ENCODE peak calls at places on chromosomes 11 and 22, in six cellular contexts. Q is H9, F is HFFc6, G is lower lobe of right lung, E is fibroblast of lung, R is RWPE1. Z is an unnamed sample.

GRCh38 chr11:87460269-87460668 is 422.5 kb downstream of the TMEM135 start:
- DNase-seq in Q (no peak), F (no peak), G (no peak), E (no peak), R (no peak), Z (no peak)

GRCh38 chr11:60809691-60810090 is 24.6 kb downstream of the MS4A10 start:
- DNase-seq in Q (no peak), F (no peak), G (no peak), E (no peak), R (no peak), Z (no peak)

GRCh38 chr11:69640260-69640994 is 529 bp upstream of the CCND1 start:
- DNase-seq in Q (peak; percentile 31), F (peak; percentile 63), G (no peak), E (no peak), R (no peak), Z (no peak)

GRCh38 chr11:23336961-23337360 is 476.7 kb upstream of the CCDC179 start:
- DNase-seq in Q (no peak), F (peak; percentile 10), G (no peak), E (peak; percentile 55), R (no peak), Z (no peak)

GRCh38 chr22:47615051-47615450 is 852.6 kb downstream of the TBC1D22A start:
- DNase-seq in Q (peak; percentile 20), F (no peak), G (no peak), E (no peak), R (no peak), Z (no peak)

GRCh38 chr11:99683933-99684332 is 663.2 kb downstream of the CNTN5 start:
- DNase-seq in Q (no peak), F (no peak), G (no peak), E (no peak), R (no peak), Z (no peak)

GRCh38 chr22:21937041-21937820 is 15.4 kb downstream of the PPM1F start:
- DNase-seq in Q (no peak), F (no peak), G (peak; percentile 69), E (no peak), R (no peak), Z (no peak)

GRCh38 chr11:2295971-2296912 is 5.5 kb downstream of the C11orf21 start:
- DNase-seq in Q (peak; percentile 18), F (no peak), G (no peak), E (no peak), R (no peak), Z (peak; percentile 9)

GRCh38 chr11:32437406-32438345 is 2.3 kb upstream of the WT1 start:
- DNase-seq in Q (peak; percentile 83), F (no peak), G (no peak), E (no peak), R (no peak), Z (no peak)

GRCh38 chr22:47628477-47629272 is 866.2 kb downstream of the TBC1D22A start:
- DNase-seq in Q (peak; percentile 1), F (no peak), G (no peak), E (no peak), R (no peak), Z (no peak)

GRCh38 chr11:34053161-34053686 is 1.7 kb downstream of the CAPRIN1 start:
- DNase-seq in Q (peak; percentile 55), F (peak; percentile 61), G (peak; percentile 87), E (peak; percentile 77), R (peak; percentile 71), Z (peak; percentile 68)

GRCh38 chr11:87422566-87422965 is 384.8 kb downstream of the TMEM135 start:
- DNase-seq in Q (no peak), F (peak; percentile 26), G (no peak), E (peak; percentile 47), R (peak; percentile 60), Z (no peak)

GRCh38 chr22:30968015-30968923 is at the start of gene MORC2:
- DNase-seq in Q (peak; percentile 86), F (no peak), G (peak; percentile 86), E (peak; percentile 55), R (peak; percentile 27), Z (no peak)

GRCh38 chr11:62810748-62811147 is 5.5 kb upstream of the NXF1 start:
- DNase-seq in Q (no peak), F (no peak), G (no peak), E (no peak), R (no peak), Z (no peak)

GRCh38 chr11:77883775-77884174 is 62.8 kb downstream of the AAMDC start:
- DNase-seq in Q (no peak), F (no peak), G (no peak), E (peak; percentile 82), R (no peak), Z (no peak)

GRCh38 chr11:108774037-108774436 is 109.2 kb downstream of the DDX10 start:
- DNase-seq in Q (no peak), F (no peak), G (no peak), E (no peak), R (no peak), Z (no peak)

GRCh38 chr11:107018274-107018901 is at the start of gene GUCY1A2:
- DNase-seq in Q (peak; percentile 59), F (no peak), G (peak; percentile 42), E (peak; percentile 37), R (no peak), Z (no peak)

GRCh38 chr11:96254087-96254486 is 88.9 kb downstream of the MAML2 start:
- DNase-seq in Q (no peak), F (no peak), G (no peak), E (peak; percentile 90), R (no peak), Z (no peak)

DNA sequence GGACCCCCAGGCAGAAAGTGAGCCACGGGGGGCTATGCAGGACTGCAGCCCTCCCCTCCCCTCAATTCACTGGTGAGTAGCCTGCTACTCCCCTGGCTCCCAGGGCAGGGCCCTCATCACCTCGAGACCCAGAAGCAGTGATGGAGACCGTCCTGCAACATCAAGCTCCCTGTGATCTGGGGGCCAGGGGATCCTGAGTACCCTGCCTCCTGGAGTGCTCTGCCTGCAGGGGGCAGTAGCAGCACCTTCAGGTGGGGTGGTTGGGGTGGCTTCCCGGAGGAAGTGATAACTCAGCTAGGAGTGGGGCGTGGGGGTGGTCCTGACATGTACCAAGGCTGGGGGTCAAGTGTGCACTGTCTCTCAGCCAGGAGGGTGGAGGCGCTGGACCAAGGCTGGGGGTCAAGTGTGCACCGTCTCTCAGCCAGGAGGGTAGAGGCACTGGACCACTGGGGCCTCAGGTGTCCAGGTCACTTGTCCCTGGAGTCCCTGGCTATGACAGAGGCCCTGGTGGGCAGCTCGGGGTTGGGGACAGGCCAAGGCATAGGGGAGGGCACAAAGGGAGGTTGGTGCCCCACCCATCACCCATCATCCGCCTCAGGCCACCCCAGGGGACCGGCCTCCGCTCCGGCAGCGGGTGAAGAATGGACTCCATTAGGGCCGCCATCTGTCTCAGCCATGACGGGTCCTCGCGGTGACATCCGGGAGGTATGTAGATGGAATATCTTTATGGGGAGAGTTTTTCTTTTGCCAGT is 9.4 kb downstream of the RTN4R start:
- DNase-seq in Q (no peak), F (no peak), G (no peak), E (no peak), R (no peak), Z (no peak)
- TF ChIP-seq CTCF in Q (peak; percentile 62), F (peak; percentile 63), G (no peak), E (peak; percentile 36), R (no peak), Z (no peak)

GRCh38 chr11:57777969-57778317 is 16.3 kb downstream of the CTNND1 start:
- DNase-seq in Q (no peak), F (no peak), G (no peak), E (no peak), R (no peak), Z (no peak)

GRCh38 chr11:57778318-57779037 is 16.9 kb downstream of the CTNND1 start:
- DNase-seq in Q (peak; percentile 92), F (peak; percentile 95), G (peak; percentile 93), E (peak; percentile 99), R (peak; percentile 91), Z (no peak)

GRCh38 chr11:57776577-57776976 is 15.0 kb downstream of the CTNND1 start:
- DNase-seq in Q (no peak), F (no peak), G (no peak), E (no peak), R (no peak), Z (no peak)

GRCh38 chr11:57781529-57781943 is 19.9 kb downstream of the CTNND1 start:
- DNase-seq in Q (peak; percentile 91), F (no peak), G (peak; percentile 83), E (no peak), R (peak; percentile 70), Z (no peak)

GRCh38 chr11:57779275-57779674 is 17.7 kb downstream of the CTNND1 start:
- DNase-seq in Q (peak; percentile 81), F (peak; percentile 54), G (no peak), E (peak; percentile 78), R (no peak), Z (no peak)
- TF ChIP-seq CTCF in Q (peak; percentile 7), F (peak; percentile 20), G (no peak), E (no peak), R (no peak), Z (no peak)

DNA sequence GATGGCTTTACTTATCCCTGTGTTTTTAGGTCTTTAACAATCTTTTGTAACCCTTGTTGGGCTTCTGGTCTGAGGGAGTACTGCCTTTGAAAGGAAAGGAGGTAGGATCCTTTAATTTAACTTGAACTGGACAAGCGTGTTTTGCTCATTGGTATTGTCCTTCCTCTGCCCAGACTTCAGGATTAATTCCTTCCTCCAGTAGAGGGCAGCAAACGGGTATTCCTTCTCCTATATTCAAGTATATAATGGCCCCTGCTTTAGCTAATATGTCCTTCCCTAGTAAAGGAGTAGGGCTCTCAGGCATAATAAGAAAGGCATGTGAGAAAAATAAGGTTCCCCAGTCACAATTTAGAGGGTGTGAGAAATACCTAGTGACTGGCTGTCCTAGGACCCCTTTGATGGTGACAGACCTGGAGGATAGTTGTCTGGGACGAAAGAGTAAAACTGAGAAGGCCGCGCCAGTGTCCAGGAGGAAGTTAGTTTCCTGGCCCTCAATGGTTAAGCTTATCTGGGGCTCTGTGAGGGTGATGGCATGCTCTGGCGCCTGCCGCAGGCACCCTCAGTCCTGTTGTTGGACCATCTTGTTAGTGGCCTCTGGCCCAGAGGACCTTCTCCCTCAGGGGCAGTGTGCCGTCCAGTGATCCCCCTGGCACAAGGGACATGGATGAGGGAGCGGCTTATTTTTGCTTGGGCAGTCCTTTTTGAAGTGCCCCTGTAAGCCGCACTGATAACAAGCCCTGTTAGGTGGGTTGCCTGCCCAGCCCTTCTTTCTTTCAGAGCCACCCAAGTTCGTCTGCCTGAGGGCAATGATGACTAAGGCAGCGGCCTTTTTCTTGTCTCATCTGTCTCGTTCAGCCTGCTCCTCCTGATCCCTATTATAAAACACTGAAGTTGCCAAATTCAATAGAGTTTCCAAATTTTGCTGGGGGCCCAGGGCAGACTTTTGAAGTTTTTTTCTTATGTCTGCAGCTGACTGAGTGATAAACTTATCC is 51.8 kb downstream of the C11orf71 start:
- DNase-seq in Q (peak; percentile 43), F (peak; percentile 79), G (no peak), E (peak; percentile 61), R (peak; percentile 8), Z (no peak)
- TF ChIP-seq CTCF in Q (peak; percentile 73), F (peak; percentile 85), G (peak; percentile 69), E (peak; percentile 64), R (peak; percentile 36), Z (peak; percentile 65)

DNA sequence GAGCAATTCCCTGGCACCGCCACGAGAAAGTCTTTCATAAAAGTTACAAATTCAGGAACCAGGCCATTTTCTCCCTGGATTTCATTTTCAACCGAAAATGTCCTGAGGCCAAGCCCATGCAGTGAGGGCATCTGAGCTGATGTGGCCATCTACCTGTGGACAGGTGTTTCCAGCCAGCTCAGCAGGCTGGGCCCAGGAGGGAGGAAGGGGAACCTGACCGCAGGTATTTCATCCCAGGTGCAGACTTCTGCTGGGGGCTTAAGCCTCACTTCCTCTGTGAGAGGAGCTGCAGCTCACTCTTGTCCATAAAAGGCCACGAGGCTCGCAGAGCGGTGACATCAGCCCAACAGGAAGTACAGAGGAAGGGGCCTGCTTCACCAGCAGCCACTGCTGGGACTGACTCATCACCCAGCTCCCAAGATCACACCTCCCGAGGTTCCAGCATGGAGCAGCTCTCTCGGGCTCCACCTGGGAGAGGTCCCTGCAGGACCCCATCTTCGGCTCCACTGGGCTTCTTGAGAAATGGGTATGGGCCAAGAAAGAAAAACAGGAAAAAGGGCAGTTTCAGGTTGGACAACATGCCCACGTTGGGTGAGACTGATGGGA is 56.4 kb downstream of the MYH9 start:
- DNase-seq in Q (peak; percentile 91), F (peak; percentile 90), G (peak; percentile 89), E (peak; percentile 98), R (peak; percentile 76), Z (peak; percentile 74)
- TF ChIP-seq CTCF in Q (no peak), F (no peak), G (no peak), E (no peak), R (no peak), Z (no peak)

Z was measured in natural killer cell.